ENCODE peak calls at places on chromosomes 3 and 15, in eight cellular contexts. One of them, this sample, is unnamed.

GRCh38 chr3:71191031-71191482 is 392.5 kb downstream of the FOXP1 start:
- DNase-seq in PC-3: no peak
- DNase-seq in RPMI8226: no peak
- DNase-seq in activated T-cell treated with anti-CD3 and anti-CD28 coated beads for 4 hours: no peak
- DNase-seq in non-pigmented ciliary epithelial cell: no peak
- DNase-seq in NCI-H1092: no peak
- DNase-seq in memory B cell: no peak
- DNase-seq in dermis microvascular lymphatic vessel endothelial cell: no peak
- DNase-seq in this sample: no peak

GRCh38 chr3:22491326-22491725 is 711.8 kb upstream of the UBE2E2 start:
- DNase-seq in PC-3: peak; percentile 86
- DNase-seq in RPMI8226: no peak
- DNase-seq in activated T-cell treated with anti-CD3 and anti-CD28 coated beads for 4 hours: no peak
- DNase-seq in non-pigmented ciliary epithelial cell: no peak
- DNase-seq in NCI-H1092: no peak
- DNase-seq in memory B cell: no peak
- DNase-seq in dermis microvascular lymphatic vessel endothelial cell: no peak
- DNase-seq in this sample: no peak

GRCh38 chr15:25178835-25179672 is 224.3 kb downstream of the SNRPN start:
- DNase-seq in PC-3: no peak
- DNase-seq in RPMI8226: no peak
- DNase-seq in activated T-cell treated with anti-CD3 and anti-CD28 coated beads for 4 hours: no peak
- DNase-seq in non-pigmented ciliary epithelial cell: no peak
- DNase-seq in NCI-H1092: no peak
- DNase-seq in memory B cell: no peak
- DNase-seq in dermis microvascular lymphatic vessel endothelial cell: no peak
- DNase-seq in this sample: no peak

GRCh38 chr3:99747915-99748314 is 69.7 kb upstream of the CMSS1 start:
- DNase-seq in PC-3: peak; percentile 81
- DNase-seq in RPMI8226: no peak
- DNase-seq in activated T-cell treated with anti-CD3 and anti-CD28 coated beads for 4 hours: no peak
- DNase-seq in non-pigmented ciliary epithelial cell: no peak
- DNase-seq in NCI-H1092: no peak
- DNase-seq in memory B cell: no peak
- DNase-seq in dermis microvascular lymphatic vessel endothelial cell: peak; percentile 47
- DNase-seq in this sample: peak; percentile 44

GRCh38 chr15:100687532-100688215 is 85.3 kb downstream of the ASB7 start:
- DNase-seq in PC-3: peak; percentile 95
- DNase-seq in RPMI8226: no peak
- DNase-seq in activated T-cell treated with anti-CD3 and anti-CD28 coated beads for 4 hours: no peak
- DNase-seq in non-pigmented ciliary epithelial cell: no peak
- DNase-seq in NCI-H1092: no peak
- DNase-seq in memory B cell: no peak
- DNase-seq in dermis microvascular lymphatic vessel endothelial cell: peak; percentile 34
- DNase-seq in this sample: peak; percentile 89

GRCh38 chr3:158864492-158864891 is 62.6 kb downstream of the MFSD1 start:
- DNase-seq in PC-3: peak; percentile 71
- DNase-seq in RPMI8226: no peak
- DNase-seq in activated T-cell treated with anti-CD3 and anti-CD28 coated beads for 4 hours: no peak
- DNase-seq in non-pigmented ciliary epithelial cell: no peak
- DNase-seq in NCI-H1092: no peak
- DNase-seq in memory B cell: no peak
- DNase-seq in dermis microvascular lymphatic vessel endothelial cell: no peak
- DNase-seq in this sample: no peak

GRCh38 chr3:114929971-114930732 is 216.9 kb downstream of the ZBTB20 start:
- DNase-seq in PC-3: no peak
- DNase-seq in RPMI8226: no peak
- DNase-seq in activated T-cell treated with anti-CD3 and anti-CD28 coated beads for 4 hours: no peak
- DNase-seq in non-pigmented ciliary epithelial cell: no peak
- DNase-seq in NCI-H1092: no peak
- DNase-seq in memory B cell: no peak
- DNase-seq in dermis microvascular lymphatic vessel endothelial cell: no peak
- DNase-seq in this sample: no peak

GRCh38 chr3:173938159-173938558 is 540.6 kb downstream of the NLGN1 start:
- DNase-seq in PC-3: peak; percentile 60
- DNase-seq in RPMI8226: peak; percentile 47
- DNase-seq in activated T-cell treated with anti-CD3 and anti-CD28 coated beads for 4 hours: no peak
- DNase-seq in non-pigmented ciliary epithelial cell: no peak
- DNase-seq in NCI-H1092: no peak
- DNase-seq in memory B cell: no peak
- DNase-seq in dermis microvascular lymphatic vessel endothelial cell: peak; percentile 80
- DNase-seq in this sample: peak; percentile 44

GRCh38 chr3:144923051-144923450 is 951.4 kb downstream of the DIPK2A start:
- DNase-seq in PC-3: no peak
- DNase-seq in RPMI8226: no peak
- DNase-seq in activated T-cell treated with anti-CD3 and anti-CD28 coated beads for 4 hours: no peak
- DNase-seq in non-pigmented ciliary epithelial cell: no peak
- DNase-seq in NCI-H1092: no peak
- DNase-seq in memory B cell: no peak
- DNase-seq in dermis microvascular lymphatic vessel endothelial cell: peak; percentile 4
- DNase-seq in this sample: no peak

GRCh38 chr3:184323696-184324095 is 9.3 kb downstream of the EIF4G1 start:
- DNase-seq in PC-3: no peak
- DNase-seq in RPMI8226: no peak
- DNase-seq in activated T-cell treated with anti-CD3 and anti-CD28 coated beads for 4 hours: no peak
- DNase-seq in non-pigmented ciliary epithelial cell: no peak
- DNase-seq in NCI-H1092: no peak
- DNase-seq in memory B cell: no peak
- DNase-seq in dermis microvascular lymphatic vessel endothelial cell: no peak
- DNase-seq in this sample: no peak

GRCh38 chr3:23611737-23612295 is 193.9 kb upstream of the UBE2E1 start:
- DNase-seq in PC-3: no peak
- DNase-seq in RPMI8226: no peak
- DNase-seq in activated T-cell treated with anti-CD3 and anti-CD28 coated beads for 4 hours: no peak
- DNase-seq in non-pigmented ciliary epithelial cell: no peak
- DNase-seq in NCI-H1092: peak; percentile 38
- DNase-seq in memory B cell: no peak
- DNase-seq in dermis microvascular lymphatic vessel endothelial cell: peak; percentile 38
- DNase-seq in this sample: peak; percentile 80

GRCh38 chr3:33287672-33288282 is 10.5 kb downstream of the FBXL2 start:
- DNase-seq in PC-3: no peak
- DNase-seq in RPMI8226: no peak
- DNase-seq in activated T-cell treated with anti-CD3 and anti-CD28 coated beads for 4 hours: no peak
- DNase-seq in non-pigmented ciliary epithelial cell: no peak
- DNase-seq in NCI-H1092: no peak
- DNase-seq in memory B cell: no peak
- DNase-seq in dermis microvascular lymphatic vessel endothelial cell: no peak
- DNase-seq in this sample: no peak

GRCh38 chr3:124793054-124793740 is 62.9 kb downstream of the UMPS start:
- DNase-seq in PC-3: peak; percentile 63
- DNase-seq in RPMI8226: no peak
- DNase-seq in activated T-cell treated with anti-CD3 and anti-CD28 coated beads for 4 hours: no peak
- DNase-seq in non-pigmented ciliary epithelial cell: no peak
- DNase-seq in NCI-H1092: no peak
- DNase-seq in memory B cell: no peak
- DNase-seq in dermis microvascular lymphatic vessel endothelial cell: no peak
- DNase-seq in this sample: peak; percentile 29

GRCh38 chr3:49004352-49005297 is 2.6 kb upstream of the WDR6 start:
- DNase-seq in PC-3: no peak
- DNase-seq in RPMI8226: no peak
- DNase-seq in activated T-cell treated with anti-CD3 and anti-CD28 coated beads for 4 hours: no peak
- DNase-seq in non-pigmented ciliary epithelial cell: no peak
- DNase-seq in NCI-H1092: no peak
- DNase-seq in memory B cell: no peak
- DNase-seq in dermis microvascular lymphatic vessel endothelial cell: no peak
- DNase-seq in this sample: no peak

GRCh38 chr3:108106031-108106430 is 15.2 kb upstream of the CD47 start:
- DNase-seq in PC-3: peak; percentile 86
- DNase-seq in RPMI8226: no peak
- DNase-seq in activated T-cell treated with anti-CD3 and anti-CD28 coated beads for 4 hours: no peak
- DNase-seq in non-pigmented ciliary epithelial cell: no peak
- DNase-seq in NCI-H1092: no peak
- DNase-seq in memory B cell: no peak
- DNase-seq in dermis microvascular lymphatic vessel endothelial cell: no peak
- DNase-seq in this sample: no peak

GRCh38 chr3:71060536-71060935 is 523.0 kb downstream of the FOXP1 start:
- DNase-seq in PC-3: peak; percentile 38
- DNase-seq in RPMI8226: no peak
- DNase-seq in activated T-cell treated with anti-CD3 and anti-CD28 coated beads for 4 hours: no peak
- DNase-seq in non-pigmented ciliary epithelial cell: no peak
- DNase-seq in NCI-H1092: no peak
- DNase-seq in memory B cell: no peak
- DNase-seq in dermis microvascular lymphatic vessel endothelial cell: no peak
- DNase-seq in this sample: no peak

This sample was measured in fibroblast of the aortic adventitia.